ENCODE peak calls at places on chromosomes 16 and 17, in four cellular contexts. One of them, this sample, is unnamed.

GRCh38 chr17:14333506-14333905 is 32.6 kb downstream of the HS3ST3B1 start:
- DNase-seq in AG04450: no peak
- DNase-seq in BJ: no peak
- DNase-seq in WERI-Rb-1: no peak
- DNase-seq in this sample: no peak

GRCh38 chr16:70703041-70703834 is 17.4 kb upstream of the MTSS2 start:
- DNase-seq in AG04450: peak; percentile 84
- DNase-seq in BJ: peak; percentile 90
- DNase-seq in WERI-Rb-1: peak; percentile 71
- DNase-seq in this sample: peak; percentile 67

GRCh38 chr16:58515871-58516767 is 802 bp downstream of the SETD6 start:
- DNase-seq in AG04450: no peak
- DNase-seq in BJ: no peak
- DNase-seq in WERI-Rb-1: no peak
- DNase-seq in this sample: no peak

GRCh38 chr16:3542153-3542550 is 35.1 kb downstream of the NLRC3 start:
- DNase-seq in AG04450: no peak
- DNase-seq in BJ: no peak
- DNase-seq in WERI-Rb-1: no peak
- DNase-seq in this sample: no peak

GRCh38 chr16:86809458-86809955 is 231.2 kb downstream of the FOXL1 start:
- DNase-seq in AG04450: peak; percentile 55
- DNase-seq in BJ: peak; percentile 31
- DNase-seq in WERI-Rb-1: no peak
- DNase-seq in this sample: no peak

GRCh38 chr16:81652798-81653505 is 126.1 kb upstream of the PLCG2 start:
- DNase-seq in AG04450: no peak
- DNase-seq in BJ: no peak
- DNase-seq in WERI-Rb-1: no peak
- DNase-seq in this sample: no peak

GRCh38 chr16:71426069-71426879 is 15.6 kb downstream of the TLE7 start:
- DNase-seq in AG04450: peak; percentile 26
- DNase-seq in BJ: no peak
- DNase-seq in WERI-Rb-1: peak; percentile 79
- DNase-seq in this sample: peak; percentile 76

GRCh38 chr17:876272-876671 is 94.1 kb downstream of the MRM3 start:
- DNase-seq in AG04450: no peak
- DNase-seq in BJ: no peak
- DNase-seq in WERI-Rb-1: no peak
- DNase-seq in this sample: no peak

GRCh38 chr16:81752225-81752875 is 26.7 kb upstream of the PLCG2 start:
- DNase-seq in AG04450: no peak
- DNase-seq in BJ: no peak
- DNase-seq in WERI-Rb-1: no peak
- DNase-seq in this sample: no peak

DNA sequence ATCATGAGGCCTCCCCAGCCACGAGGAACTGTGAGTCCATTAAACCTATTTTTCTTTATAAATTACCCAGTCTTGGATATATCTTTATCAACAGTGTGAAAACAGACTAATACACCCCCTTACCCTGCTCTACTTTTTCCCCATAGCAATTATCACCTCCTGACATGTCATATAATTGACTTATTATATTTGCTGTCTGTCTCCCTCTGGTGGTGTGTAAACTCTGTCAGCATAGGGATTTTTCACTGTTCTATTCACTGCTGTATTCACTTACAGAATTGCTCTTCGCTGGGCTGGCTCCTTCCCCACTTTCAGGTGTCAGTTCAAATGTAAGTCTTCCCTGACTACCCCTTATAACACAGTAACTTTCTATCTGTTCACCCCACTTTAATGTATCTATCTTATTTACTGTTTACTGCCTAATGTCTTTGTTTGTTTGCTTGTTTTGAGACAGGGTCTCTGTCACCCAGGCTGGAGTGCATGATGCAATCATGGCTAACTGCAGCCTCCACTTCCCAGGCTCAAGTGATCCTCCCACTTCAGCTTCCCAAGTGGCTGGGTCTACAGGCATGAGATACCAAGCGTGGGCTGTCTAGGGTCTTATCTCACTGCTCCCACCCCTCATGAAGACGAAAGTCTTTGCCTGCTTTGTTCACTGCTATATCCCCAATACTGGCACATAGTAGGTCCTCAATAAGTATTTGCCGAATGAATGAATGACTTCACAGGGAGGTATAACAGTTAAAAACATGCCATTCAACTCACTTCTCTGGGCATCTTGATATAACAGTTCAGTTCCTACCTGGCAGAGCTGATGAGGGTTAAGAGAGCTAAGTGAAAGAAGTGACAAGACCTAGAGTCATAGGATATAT is 52.4 kb upstream of the CDH3 start:
- DNase-seq in AG04450: no peak
- DNase-seq in BJ: no peak
- DNase-seq in WERI-Rb-1: no peak
- DNase-seq in this sample: no peak
- TF ChIP-seq CTCF in AG04450: no peak
- TF ChIP-seq CTCF in BJ: peak; percentile 23
- TF ChIP-seq CTCF in WERI-Rb-1: no peak
- TF ChIP-seq CTCF in this sample: peak; percentile 8

DNA sequence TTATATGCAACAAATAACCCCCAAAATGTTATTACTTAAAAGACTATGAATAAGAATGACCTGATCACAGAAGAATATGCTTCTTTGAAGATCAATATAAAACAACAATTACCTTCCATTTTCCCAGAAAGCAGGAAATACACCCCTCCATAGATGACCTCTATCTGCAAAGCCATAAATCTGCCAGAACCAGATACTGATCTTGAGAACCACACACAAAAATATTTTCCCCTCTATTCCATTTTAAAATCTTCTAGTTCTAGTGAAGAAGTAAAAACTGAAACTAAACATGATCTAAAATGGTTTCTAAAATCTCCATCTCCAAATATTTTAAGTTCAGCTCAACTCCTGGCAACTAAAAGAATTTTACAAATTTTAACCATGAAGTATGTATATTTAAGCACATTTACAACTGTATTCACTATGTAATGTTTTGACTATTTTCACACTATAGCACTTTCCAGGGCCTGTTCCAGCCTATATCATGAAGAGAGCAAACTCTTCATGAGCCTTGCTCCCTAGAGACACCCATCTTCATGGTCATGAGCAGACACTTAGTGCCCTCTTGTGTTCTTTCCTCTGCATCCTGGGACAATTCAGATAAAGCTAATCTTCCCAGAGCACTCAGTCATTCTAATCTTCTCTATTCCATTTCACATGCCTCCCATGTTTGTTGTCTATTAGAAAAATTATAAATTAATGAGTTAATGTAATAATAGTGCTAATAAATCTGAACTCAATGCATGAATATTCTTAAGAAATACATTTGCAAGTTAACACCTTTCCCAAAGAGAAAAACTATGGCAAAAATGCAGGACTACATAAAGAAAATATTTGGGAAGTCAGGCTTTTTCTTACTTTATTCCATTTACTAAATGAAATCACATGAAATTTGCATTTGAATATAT is 87.0 kb downstream of the HELZ start:
- DNase-seq in AG04450: no peak
- DNase-seq in BJ: no peak
- DNase-seq in WERI-Rb-1: peak; percentile 50
- DNase-seq in this sample: no peak
- TF ChIP-seq CTCF in AG04450: peak; percentile 49
- TF ChIP-seq CTCF in BJ: peak; percentile 48
- TF ChIP-seq CTCF in WERI-Rb-1: peak; percentile 75
- TF ChIP-seq CTCF in this sample: no peak

GRCh38 chr17:75877752-75878173 is 618 bp downstream of the TRIM47 start:
- DNase-seq in AG04450: no peak
- DNase-seq in BJ: no peak
- DNase-seq in WERI-Rb-1: peak; percentile 84
- DNase-seq in this sample: peak; percentile 83
- TF ChIP-seq CTCF in AG04450: peak; percentile 49
- TF ChIP-seq CTCF in BJ: peak; percentile 35
- TF ChIP-seq CTCF in WERI-Rb-1: peak; percentile 73
- TF ChIP-seq CTCF in this sample: no peak

DNA sequence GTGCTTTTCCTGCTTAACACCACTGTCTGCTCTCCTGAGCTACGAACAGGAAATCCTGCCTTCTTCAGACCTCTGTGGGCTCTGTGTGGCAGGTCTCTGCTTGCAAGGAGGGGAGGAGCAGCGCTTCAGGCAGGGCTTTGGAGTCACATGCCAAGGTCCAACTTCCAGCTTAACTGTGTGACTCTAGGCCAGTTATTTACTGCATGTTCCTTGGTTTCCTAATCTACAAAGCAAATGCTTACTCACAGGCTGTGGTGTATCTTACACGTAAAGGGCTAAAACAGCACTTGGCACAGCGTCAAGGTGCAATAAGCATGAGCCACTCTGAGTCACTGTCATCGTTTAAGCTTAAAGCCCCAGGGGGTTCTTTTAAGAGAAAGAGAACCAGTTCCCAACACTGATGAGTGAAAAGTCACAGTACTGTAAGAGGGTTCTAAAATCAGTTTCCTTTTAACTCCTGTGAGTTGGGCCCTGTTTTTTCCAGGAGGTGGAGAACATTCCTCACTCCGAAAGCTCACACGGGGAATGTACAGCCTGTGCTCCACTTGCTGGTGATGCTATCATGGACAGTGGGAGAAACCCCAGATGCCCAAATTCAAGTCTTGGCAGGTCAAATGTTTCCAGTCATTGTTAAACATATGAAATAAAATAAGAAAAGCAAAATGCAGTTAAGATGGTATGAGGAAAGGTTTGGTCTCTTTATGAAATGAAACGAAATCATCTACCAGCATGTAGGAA is 54.1 kb upstream of the BCAR1 start:
- DNase-seq in AG04450: peak; percentile 99
- DNase-seq in BJ: peak; percentile 100
- DNase-seq in WERI-Rb-1: peak; percentile 48
- DNase-seq in this sample: no peak
- TF ChIP-seq CTCF in AG04450: no peak
- TF ChIP-seq CTCF in BJ: no peak
- TF ChIP-seq CTCF in WERI-Rb-1: no peak
- TF ChIP-seq CTCF in this sample: no peak

GRCh38 chr16:85528528-85529387 is 84.4 kb upstream of the GSE1 start:
- DNase-seq in AG04450: no peak
- DNase-seq in BJ: no peak
- DNase-seq in WERI-Rb-1: peak; percentile 70
- DNase-seq in this sample: no peak
- TF ChIP-seq CTCF in AG04450: peak; percentile 49
- TF ChIP-seq CTCF in BJ: peak; percentile 56
- TF ChIP-seq CTCF in WERI-Rb-1: peak; percentile 55
- TF ChIP-seq CTCF in this sample: peak; percentile 66

GRCh38 chr17:45425125-45425983 is 7.3 kb downstream of the ARHGAP27 start:
- DNase-seq in AG04450: peak; percentile 50
- DNase-seq in BJ: no peak
- DNase-seq in WERI-Rb-1: peak; percentile 96
- DNase-seq in this sample: no peak
- TF ChIP-seq CTCF in AG04450: peak; percentile 71
- TF ChIP-seq CTCF in BJ: peak; percentile 67
- TF ChIP-seq CTCF in WERI-Rb-1: peak; percentile 80
- TF ChIP-seq CTCF in this sample: no peak

GRCh38 chr16:2277466-2278271 is 9.7 kb upstream of the RNPS1 start:
- DNase-seq in AG04450: no peak
- DNase-seq in BJ: no peak
- DNase-seq in WERI-Rb-1: no peak
- DNase-seq in this sample: no peak

GRCh38 chr16:2280461-2280860 is 12.5 kb upstream of the RNPS1 start:
- DNase-seq in AG04450: no peak
- DNase-seq in BJ: no peak
- DNase-seq in WERI-Rb-1: no peak
- DNase-seq in this sample: no peak

GRCh38 chr16:2276501-2277195 is 8.7 kb upstream of the RNPS1 start:
- DNase-seq in AG04450: no peak
- DNase-seq in BJ: no peak
- DNase-seq in WERI-Rb-1: no peak
- DNase-seq in this sample: no peak

GRCh38 chr16:2278956-2279800 is 11.3 kb upstream of the RNPS1 start:
- DNase-seq in AG04450: no peak
- DNase-seq in BJ: no peak
- DNase-seq in WERI-Rb-1: peak; percentile 69
- DNase-seq in this sample: no peak

GRCh38 chr16:2278272-2278608 is 10.3 kb upstream of the RNPS1 start:
- DNase-seq in AG04450: no peak
- DNase-seq in BJ: no peak
- DNase-seq in WERI-Rb-1: peak; percentile 44
- DNase-seq in this sample: no peak
- TF ChIP-seq CTCF in AG04450: no peak
- TF ChIP-seq CTCF in BJ: no peak
- TF ChIP-seq CTCF in WERI-Rb-1: peak; percentile 58
- TF ChIP-seq CTCF in this sample: no peak

GRCh38 chr17:80477647-80478478 is 1.5 kb upstream of the NPTX1 start:
- DNase-seq in AG04450: no peak
- DNase-seq in BJ: no peak
- DNase-seq in WERI-Rb-1: peak; percentile 94
- DNase-seq in this sample: peak; percentile 85
- TF ChIP-seq CTCF in AG04450: peak; percentile 71
- TF ChIP-seq CTCF in BJ: peak; percentile 66
- TF ChIP-seq CTCF in WERI-Rb-1: peak; percentile 86
- TF ChIP-seq CTCF in this sample: peak; percentile 32

GRCh38 chr16:30722443-30722842 is 23.5 kb downstream of the SRCAP start:
- DNase-seq in AG04450: no peak
- DNase-seq in BJ: no peak
- DNase-seq in WERI-Rb-1: no peak
- DNase-seq in this sample: no peak

GRCh38 chr16:30721167-30721566 is 22.2 kb downstream of the SRCAP start:
- DNase-seq in AG04450: no peak
- DNase-seq in BJ: no peak
- DNase-seq in WERI-Rb-1: no peak
- DNase-seq in this sample: no peak

GRCh38 chr16:30723725-30724355 is 24.4 kb upstream of the PHKG2 start:
- DNase-seq in AG04450: no peak
- DNase-seq in BJ: no peak
- DNase-seq in WERI-Rb-1: no peak
- DNase-seq in this sample: no peak

GRCh38 chr16:30721606-30722005 is 22.6 kb downstream of the SRCAP start:
- DNase-seq in AG04450: no peak
- DNase-seq in BJ: no peak
- DNase-seq in WERI-Rb-1: peak; percentile 30
- DNase-seq in this sample: no peak

GRCh38 chr16:30722916-30723315 is 23.9 kb downstream of the SRCAP start:
- DNase-seq in AG04450: no peak
- DNase-seq in BJ: no peak
- DNase-seq in WERI-Rb-1: no peak
- DNase-seq in this sample: no peak
- TF ChIP-seq CTCF in AG04450: no peak
- TF ChIP-seq CTCF in BJ: no peak
- TF ChIP-seq CTCF in WERI-Rb-1: no peak
- TF ChIP-seq CTCF in this sample: no peak